ENCODE peak calls at places on chromosomes 12 and 14, in six cellular contexts. Y, Q, V, W, R and H are unnamed samples. For H3K9me3, the result is how much of the 10 kb centered on the place peaks cover.

GRCh38 chr12:93165384-93165932 is 212.3 kb upstream of the NUDT4 start:
- DNase-seq in Q (no peak), V (no peak), R (no peak), Y (no peak), W (no peak), H (no peak)

GRCh38 chr12:59452746-59453145 is 143.1 kb upstream of the SLC16A7 start:
- DNase-seq in W (no peak), Y (no peak), R (no peak), V (no peak), Q (no peak), H (no peak)

GRCh38 chr12:16685107-16685506 is 79.1 kb upstream of the LMO3 start:
- DNase-seq in W (no peak), Y (no peak), Q (no peak), V (no peak), R (no peak), H (no peak)

GRCh38 chr14:33254876-33255275 is 316.2 kb downstream of the NPAS3 start:
- DNase-seq in Y (no peak), W (no peak), R (no peak), Q (no peak), V (no peak), H (peak)

GRCh38 chr12:65778268-65779090 is 45.8 kb upstream of the HMGA2 start:
- DNase-seq in V (no peak), Q (no peak), R (no peak), W (no peak), Y (no peak), H (no peak)

GRCh38 chr12:93592641-93593396 is 20.3 kb downstream of the SOCS2 start:
- DNase-seq in Q (no peak), Y (no peak), V (no peak), W (no peak), R (no peak), H (no peak)

GRCh38 chr14:92240658-92241057 is 82.3 kb upstream of the SLC24A4 start:
- DNase-seq in V (no peak), R (no peak), Q (no peak), W (no peak), Y (no peak), H (no peak)

GRCh38 chr12:3655331-3655900 is 97.5 kb downstream of the CRACR2A start:
- DNase-seq in V (no peak), Y (no peak), W (no peak), Q (no peak), R (no peak), H (peak)

GRCh38 chr14:79342942-79343341 is 868.4 kb downstream of the DIO2 start:
- DNase-seq in Q (no peak), W (no peak), V (no peak), R (no peak), Y (no peak), H (no peak)

GRCh38 chr12:59119676-59120075 is 199.4 kb upstream of the LRIG3 start:
- DNase-seq in Y (no peak), R (no peak), V (no peak), W (no peak), Q (no peak), H (no peak)

GRCh38 chr12:67441736-67442346 is 172.7 kb downstream of the CAND1 start:
- DNase-seq in R (peak), V (peak), Y (peak), W (peak), Q (peak), H (peak)

GRCh38 chr12:17108877-17109520 is 503.0 kb upstream of the LMO3 start:
- DNase-seq in V (no peak), R (no peak), W (no peak), Q (no peak), Y (no peak), H (peak)

GRCh38 chr14:55819610-55820304 is 239.8 kb downstream of the KTN1 start:
- DNase-seq in V (no peak), W (no peak), Q (no peak), R (no peak), Y (no peak), H (no peak)

GRCh38 chr14:76191297-76191696 is 39.6 kb downstream of the GPATCH2L start:
- DNase-seq in Q (no peak), W (no peak), Y (no peak), R (no peak), V (no peak), H (no peak)

GRCh38 chr12:48795550-48796455 is 6.9 kb upstream of the ADCY6 start:
- DNase-seq in V (peak), R (no peak), Q (no peak), Y (peak), W (peak), H (peak)

GRCh38 chr12:77493311-77493710 is 337.4 kb upstream of the NAV3 start:
- DNase-seq in V (no peak), Y (no peak), W (no peak), R (no peak), Q (no peak), H (peak)

GRCh38 chr12:11729008-11729407 is 79.5 kb downstream of the ETV6 start:
- DNase-seq in R (no peak), Q (no peak), W (peak), Y (no peak), V (no peak), H (no peak)

GRCh38 chr12:114063435-114063834 is 97.3 kb upstream of the RBM19 start:
- DNase-seq in V (no peak), R (no peak), W (no peak), Y (no peak), Q (no peak), H (no peak)

GRCh38 chr12:9909724-9910123 is 22.4 kb downstream of the CLEC2A start:
- DNase-seq in R (no peak), V (no peak), Q (no peak), W (no peak), Y (no peak), H (no peak)
- H3K9me3 ChIP-seq in R (under half), V (under half), Q (under half), W (under half), Y (under half), H (under half)

GRCh38 chr14:23483216-23483854 is 13.8 kb downstream of the NGDN start:
- DNase-seq in V (no peak), R (no peak), Y (peak), W (no peak), Q (no peak), H (peak)
- H3K27ac ChIP-seq in V (no peak), R (no peak), Y (no peak), W (no peak), Q (no peak), H (no peak)

GRCh38 chr14:105925615-105926414 is 399.4 kb downstream of the TMEM121 start:
- DNase-seq in W (no peak), Q (peak), R (peak), Y (no peak), V (peak), H (no peak)
- H3K9me3 ChIP-seq in W (under half), Q (under half), R (under half), Y (under half), V (under half), H (under half)

GRCh38 chr14:31949709-31950108 is 127.4 kb upstream of the ARHGAP5 start:
- DNase-seq in Q (no peak), Y (no peak), V (no peak), W (no peak), R (no peak), H (no peak)

GRCh38 chr14:31952573-31952972 is 124.5 kb upstream of the ARHGAP5 start:
- DNase-seq in R (no peak), Q (no peak), W (no peak), V (no peak), Y (no peak), H (no peak)

GRCh38 chr14:31950331-31950730 is 126.8 kb upstream of the ARHGAP5 start:
- DNase-seq in Q (no peak), W (no peak), R (no peak), V (no peak), Y (no peak), H (no peak)

GRCh38 chr14:31951638-31951964 is 125.5 kb upstream of the ARHGAP5 start:
- DNase-seq in W (no peak), Q (no peak), Y (no peak), R (no peak), V (no peak), H (no peak)

GRCh38 chr14:31950760-31951637 is 126.1 kb upstream of the ARHGAP5 start:
- DNase-seq in R (peak), W (no peak), Y (no peak), Q (no peak), V (no peak), H (peak)
- H3K27ac ChIP-seq in R (peak), W (no peak), Y (no peak), Q (no peak), V (peak), H (peak)

GRCh38 chr12:87383705-87384104 is 645.5 kb downstream of the C12orf50 start:
- DNase-seq in Q (no peak), V (no peak), Y (no peak), W (no peak), R (no peak), H (no peak)

GRCh38 chr12:87381747-87382146 is 647.5 kb downstream of the C12orf50 start:
- DNase-seq in R (no peak), Q (no peak), Y (no peak), V (no peak), W (no peak), H (no peak)

GRCh38 chr12:87376722-87377121 is 652.5 kb downstream of the C12orf50 start:
- DNase-seq in Y (no peak), W (no peak), R (no peak), V (no peak), Q (no peak), H (no peak)

GRCh38 chr12:87382959-87383591 is 646.1 kb downstream of the C12orf50 start:
- DNase-seq in R (no peak), Y (no peak), W (no peak), Q (no peak), V (no peak), H (no peak)

DNA sequence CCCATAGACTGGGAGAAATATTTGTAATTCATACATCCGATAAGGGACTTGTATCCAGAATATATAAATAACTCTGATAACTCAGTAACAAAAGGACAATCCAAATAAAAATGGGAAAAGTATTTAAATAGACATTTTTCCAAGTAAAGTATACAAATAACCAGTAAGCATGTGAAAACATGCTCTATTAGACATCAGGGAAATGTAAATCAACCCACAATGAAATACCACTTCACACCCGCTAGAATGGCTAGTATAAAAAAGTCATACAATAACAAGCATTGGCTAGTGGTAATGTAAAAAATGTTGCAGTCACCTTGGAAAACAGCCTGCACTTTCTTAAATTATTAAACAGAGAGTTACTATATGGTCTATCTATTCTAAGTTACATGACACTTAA is 650.7 kb downstream of the C12orf50 start:
- DNase-seq in V (no peak), W (no peak), Y (no peak), R (no peak), Q (no peak), H (no peak)
- H3K9me3 ChIP-seq in V (under half), W (under half), Y (under half), R (under half), Q (under half), H (under half)

DNA sequence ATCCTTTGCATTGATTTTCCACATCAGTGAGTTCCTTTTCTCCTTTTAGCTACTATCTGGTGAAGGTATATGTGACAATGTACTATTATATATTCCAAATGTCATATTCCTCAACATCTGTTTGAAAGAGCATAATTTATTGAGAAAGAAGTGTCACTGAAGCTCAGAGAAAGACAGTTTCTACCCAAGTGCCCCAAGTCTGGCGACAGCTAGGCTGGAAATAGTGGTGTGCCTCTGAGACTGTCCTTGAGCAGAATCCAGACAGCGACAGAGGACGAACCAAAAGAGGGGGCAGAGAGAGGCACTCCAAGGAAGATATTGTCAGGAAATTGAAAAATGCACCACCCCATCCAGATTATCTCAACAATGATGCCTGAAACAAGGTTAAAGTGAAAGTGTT is 15.7 kb upstream of the CCDC60 start:
- DNase-seq in Q (no peak), W (no peak), V (no peak), Y (no peak), R (no peak), H (no peak)
- H3K27ac ChIP-seq in Q (no peak), W (no peak), V (no peak), Y (no peak), R (no peak), H (no peak)

DNA sequence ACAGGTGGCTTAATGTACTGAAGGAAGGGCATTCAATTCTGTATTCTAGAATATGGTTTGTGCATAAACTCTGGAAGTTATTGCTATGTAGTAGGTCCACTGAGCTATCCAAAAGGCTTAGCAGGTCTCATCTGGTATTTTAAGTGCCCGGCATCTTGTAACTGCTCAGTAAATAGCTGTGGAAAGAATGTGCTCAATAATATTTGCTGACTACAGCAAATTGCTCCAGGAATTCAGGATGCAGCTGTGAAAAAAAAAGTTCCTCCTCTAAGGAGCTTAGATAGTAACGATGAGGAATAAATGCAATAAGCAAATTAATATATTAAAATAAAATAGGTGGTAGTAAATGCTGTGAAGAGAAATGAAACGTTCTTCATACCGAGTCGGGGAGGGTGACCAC is 857.1 kb downstream of the AACS start:
- DNase-seq in W (no peak), Q (no peak), V (no peak), R (no peak), Y (no peak), H (no peak)
- H3K9me3 ChIP-seq in W (under half), Q (under half), V (under half), R (under half), Y (under half), H (under half)